ENCODE peak calls at places on chromosomes 11 and 22, in ten cellular contexts. One of them, this sample, is unnamed.

GRCh38 chr11:67646535-67647336 is 3.8 kb downstream of the ACY3 start:
- DNase-seq in transverse colon: peak; percentile 79
- DNase-seq in body of pancreas: peak; percentile 75
- DNase-seq in fibroblast of lung: no peak
- DNase-seq in SK-N-SH: no peak
- DNase-seq in IMR-90: no peak
- DNase-seq in adrenal gland: no peak
- DNase-seq in esophagus squamous epithelium: no peak
- DNase-seq in tibial nerve: no peak
- DNase-seq in heart left ventricle: no peak
- DNase-seq in this sample: no peak

GRCh38 chr22:37735054-37735453 is 38.2 kb downstream of the TRIOBP start:
- DNase-seq in transverse colon: no peak
- DNase-seq in body of pancreas: peak; percentile 66
- DNase-seq in fibroblast of lung: no peak
- DNase-seq in SK-N-SH: peak; percentile 91
- DNase-seq in IMR-90: no peak
- DNase-seq in adrenal gland: peak; percentile 85
- DNase-seq in esophagus squamous epithelium: no peak
- DNase-seq in tibial nerve: no peak
- DNase-seq in heart left ventricle: peak; percentile 62
- DNase-seq in this sample: peak; percentile 41

GRCh38 chr22:49525776-49526535 is 301.7 kb downstream of the BRD1 start:
- DNase-seq in transverse colon: no peak
- DNase-seq in body of pancreas: no peak
- DNase-seq in fibroblast of lung: no peak
- DNase-seq in SK-N-SH: no peak
- DNase-seq in IMR-90: no peak
- DNase-seq in adrenal gland: no peak
- DNase-seq in esophagus squamous epithelium: no peak
- DNase-seq in tibial nerve: no peak
- DNase-seq in heart left ventricle: no peak
- DNase-seq in this sample: no peak

GRCh38 chr11:100851584-100852152 is 164.6 kb downstream of the ARHGAP42 start:
- DNase-seq in transverse colon: no peak
- DNase-seq in body of pancreas: no peak
- DNase-seq in fibroblast of lung: no peak
- DNase-seq in SK-N-SH: no peak
- DNase-seq in IMR-90: no peak
- DNase-seq in adrenal gland: no peak
- DNase-seq in esophagus squamous epithelium: no peak
- DNase-seq in tibial nerve: no peak
- DNase-seq in heart left ventricle: no peak
- DNase-seq in this sample: no peak

GRCh38 chr11:28524098-28524497 is 415.9 kb downstream of the METTL15 start:
- DNase-seq in transverse colon: no peak
- DNase-seq in body of pancreas: no peak
- DNase-seq in fibroblast of lung: peak; percentile 70
- DNase-seq in SK-N-SH: no peak
- DNase-seq in IMR-90: peak; percentile 52
- DNase-seq in adrenal gland: no peak
- DNase-seq in esophagus squamous epithelium: no peak
- DNase-seq in tibial nerve: no peak
- DNase-seq in heart left ventricle: no peak
- DNase-seq in this sample: no peak

GRCh38 chr11:108853864-108854263 is 189.0 kb downstream of the DDX10 start:
- DNase-seq in transverse colon: no peak
- DNase-seq in body of pancreas: no peak
- DNase-seq in fibroblast of lung: no peak
- DNase-seq in SK-N-SH: no peak
- DNase-seq in IMR-90: no peak
- DNase-seq in adrenal gland: no peak
- DNase-seq in esophagus squamous epithelium: no peak
- DNase-seq in tibial nerve: no peak
- DNase-seq in heart left ventricle: no peak
- DNase-seq in this sample: peak; percentile 13

GRCh38 chr11:110762596-110762995 is 50.4 kb upstream of the ARHGAP20 start:
- DNase-seq in transverse colon: no peak
- DNase-seq in body of pancreas: no peak
- DNase-seq in fibroblast of lung: no peak
- DNase-seq in SK-N-SH: no peak
- DNase-seq in IMR-90: peak; percentile 49
- DNase-seq in adrenal gland: no peak
- DNase-seq in esophagus squamous epithelium: no peak
- DNase-seq in tibial nerve: no peak
- DNase-seq in heart left ventricle: no peak
- DNase-seq in this sample: no peak

GRCh38 chr11:108872781-108873291 is 208.0 kb downstream of the DDX10 start:
- DNase-seq in transverse colon: no peak
- DNase-seq in body of pancreas: no peak
- DNase-seq in fibroblast of lung: peak; percentile 53
- DNase-seq in SK-N-SH: no peak
- DNase-seq in IMR-90: peak; percentile 15
- DNase-seq in adrenal gland: no peak
- DNase-seq in esophagus squamous epithelium: no peak
- DNase-seq in tibial nerve: no peak
- DNase-seq in heart left ventricle: no peak
- DNase-seq in this sample: no peak

DNA sequence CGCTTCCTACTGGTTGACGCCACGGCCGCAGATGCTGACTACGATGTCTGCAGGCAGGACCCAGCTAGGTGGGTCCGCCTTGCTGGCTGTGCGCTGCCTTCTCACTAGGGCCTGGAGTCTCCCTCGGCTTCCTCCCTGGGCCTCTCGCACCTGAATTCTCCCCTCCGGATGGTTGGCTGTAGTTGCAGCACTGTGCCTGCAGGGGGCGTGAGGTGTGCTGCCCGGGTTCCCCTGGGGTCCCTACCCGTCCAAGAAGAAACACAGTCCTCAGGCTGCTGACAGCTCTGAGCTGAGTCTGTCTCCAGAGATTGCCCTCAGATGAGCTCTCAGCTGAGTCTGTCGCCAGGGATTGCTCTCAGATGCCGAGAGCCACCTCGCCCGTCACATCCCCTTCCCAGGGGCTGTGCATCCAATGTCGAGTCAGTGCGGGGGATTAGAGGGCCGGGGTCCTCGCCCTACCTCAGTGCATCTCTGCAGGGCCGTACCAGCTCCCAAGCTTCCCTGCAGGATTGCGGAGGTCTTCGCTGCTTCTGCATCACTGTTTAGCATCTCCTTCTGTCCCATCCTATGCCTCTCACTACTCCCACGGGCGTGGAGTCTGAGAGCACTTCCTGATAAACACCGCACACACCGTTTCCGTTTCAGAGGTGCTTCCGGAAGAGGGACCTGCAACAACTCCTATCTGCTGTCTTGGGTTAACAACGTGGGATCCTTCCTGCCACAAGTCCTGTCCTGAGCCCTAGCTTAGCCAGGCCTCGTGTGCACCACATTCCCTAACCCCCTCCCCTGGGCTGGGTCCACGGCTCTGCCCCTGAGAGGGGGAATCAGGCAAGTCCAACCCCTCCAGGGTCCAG is 196.9 kb downstream of the CSNK2A3 start:
- DNase-seq in transverse colon: no peak
- DNase-seq in body of pancreas: no peak
- DNase-seq in fibroblast of lung: no peak
- DNase-seq in SK-N-SH: peak; percentile 54
- DNase-seq in IMR-90: no peak
- DNase-seq in adrenal gland: no peak
- DNase-seq in esophagus squamous epithelium: no peak
- DNase-seq in tibial nerve: no peak
- DNase-seq in heart left ventricle: no peak
- DNase-seq in this sample: no peak
- TF ChIP-seq CTCF in transverse colon: no peak
- TF ChIP-seq CTCF in body of pancreas: peak; percentile 20
- TF ChIP-seq CTCF in fibroblast of lung: peak; percentile 28
- TF ChIP-seq CTCF in SK-N-SH: peak; percentile 55
- TF ChIP-seq CTCF in IMR-90: peak; percentile 38
- TF ChIP-seq CTCF in adrenal gland: no peak
- TF ChIP-seq CTCF in esophagus squamous epithelium: no peak
- TF ChIP-seq CTCF in tibial nerve: no peak
- TF ChIP-seq CTCF in heart left ventricle: peak; percentile 10
- TF ChIP-seq CTCF in this sample: peak; percentile 61

DNA sequence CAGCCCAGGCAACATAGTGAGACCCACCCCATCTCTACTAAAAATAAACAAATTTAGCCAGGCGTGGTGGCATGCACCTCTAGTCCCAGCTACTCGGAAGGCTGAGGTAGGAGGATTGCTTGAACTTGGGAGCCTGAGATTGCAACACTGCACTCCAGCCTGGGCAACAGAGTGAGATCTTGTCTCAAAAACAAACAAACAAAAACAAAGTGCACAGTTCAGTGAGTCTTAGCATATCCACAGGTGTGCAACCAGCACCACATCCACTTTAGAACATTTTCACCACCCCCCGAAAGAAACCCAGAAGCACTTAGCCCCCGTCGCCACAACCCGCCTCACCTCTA is 27.4 kb downstream of the MB start:
- DNase-seq in transverse colon: no peak
- DNase-seq in body of pancreas: no peak
- DNase-seq in fibroblast of lung: no peak
- DNase-seq in SK-N-SH: no peak
- DNase-seq in IMR-90: no peak
- DNase-seq in adrenal gland: no peak
- DNase-seq in esophagus squamous epithelium: no peak
- DNase-seq in tibial nerve: no peak
- DNase-seq in heart left ventricle: no peak
- DNase-seq in this sample: no peak
- H3K4me1 ChIP-seq in transverse colon: peaks cover 5% of the 10 kb centered on the region
- H3K4me1 ChIP-seq in body of pancreas: no peaks in the 10 kb centered on the region
- H3K4me1 ChIP-seq in fibroblast of lung: no peaks in the 10 kb centered on the region
- H3K4me1 ChIP-seq in SK-N-SH: peaks cover 4% of the 10 kb centered on the region
- H3K4me1 ChIP-seq in IMR-90: peaks cover 13% of the 10 kb centered on the region
- H3K4me1 ChIP-seq in adrenal gland: peaks cover 6% of the 10 kb centered on the region
- H3K4me1 ChIP-seq in esophagus squamous epithelium: peaks cover 29% of the 10 kb centered on the region
- H3K4me1 ChIP-seq in tibial nerve: no peaks in the 10 kb centered on the region
- H3K4me1 ChIP-seq in heart left ventricle: peaks cover 28% of the 10 kb centered on the region
- H3K4me1 ChIP-seq in this sample: peaks cover 84% of the 10 kb centered on the region

GRCh38 chr11:57174656-57175055 is 7.1 kb upstream of the LRRC55 start:
- DNase-seq in transverse colon: no peak
- DNase-seq in body of pancreas: no peak
- DNase-seq in fibroblast of lung: no peak
- DNase-seq in SK-N-SH: no peak
- DNase-seq in IMR-90: no peak
- DNase-seq in adrenal gland: no peak
- DNase-seq in esophagus squamous epithelium: no peak
- DNase-seq in tibial nerve: no peak
- DNase-seq in heart left ventricle: no peak
- DNase-seq in this sample: no peak

GRCh38 chr11:57172031-57172430 is 9.7 kb upstream of the LRRC55 start:
- DNase-seq in transverse colon: no peak
- DNase-seq in body of pancreas: no peak
- DNase-seq in fibroblast of lung: no peak
- DNase-seq in SK-N-SH: no peak
- DNase-seq in IMR-90: no peak
- DNase-seq in adrenal gland: no peak
- DNase-seq in esophagus squamous epithelium: no peak
- DNase-seq in tibial nerve: no peak
- DNase-seq in heart left ventricle: no peak
- DNase-seq in this sample: no peak

GRCh38 chr11:57180141-57180561 is 1.6 kb upstream of the LRRC55 start:
- DNase-seq in transverse colon: no peak
- DNase-seq in body of pancreas: no peak
- DNase-seq in fibroblast of lung: no peak
- DNase-seq in SK-N-SH: no peak
- DNase-seq in IMR-90: no peak
- DNase-seq in adrenal gland: no peak
- DNase-seq in esophagus squamous epithelium: no peak
- DNase-seq in tibial nerve: no peak
- DNase-seq in heart left ventricle: no peak
- DNase-seq in this sample: no peak

GRCh38 chr11:57179701-57180100 is 2.1 kb upstream of the LRRC55 start:
- DNase-seq in transverse colon: no peak
- DNase-seq in body of pancreas: no peak
- DNase-seq in fibroblast of lung: no peak
- DNase-seq in SK-N-SH: no peak
- DNase-seq in IMR-90: no peak
- DNase-seq in adrenal gland: no peak
- DNase-seq in esophagus squamous epithelium: no peak
- DNase-seq in tibial nerve: no peak
- DNase-seq in heart left ventricle: no peak
- DNase-seq in this sample: no peak

GRCh38 chr11:57175478-57175877 is 6.3 kb upstream of the LRRC55 start:
- DNase-seq in transverse colon: no peak
- DNase-seq in body of pancreas: no peak
- DNase-seq in fibroblast of lung: no peak
- DNase-seq in SK-N-SH: no peak
- DNase-seq in IMR-90: no peak
- DNase-seq in adrenal gland: no peak
- DNase-seq in esophagus squamous epithelium: no peak
- DNase-seq in tibial nerve: no peak
- DNase-seq in heart left ventricle: no peak
- DNase-seq in this sample: no peak
- H3K27me3 ChIP-seq in transverse colon: peaks cover 17% of the 10 kb centered on the region
- H3K27me3 ChIP-seq in body of pancreas: no peaks in the 10 kb centered on the region
- H3K27me3 ChIP-seq in fibroblast of lung: peaks cover 3% of the 10 kb centered on the region
- H3K27me3 ChIP-seq in SK-N-SH: no peaks in the 10 kb centered on the region
- H3K27me3 ChIP-seq in IMR-90: peaks cover 16% of the 10 kb centered on the region
- H3K27me3 ChIP-seq in adrenal gland: no peaks in the 10 kb centered on the region
- H3K27me3 ChIP-seq in esophagus squamous epithelium: no peaks in the 10 kb centered on the region
- H3K27me3 ChIP-seq in tibial nerve: peaks cover 16% of the 10 kb centered on the region
- H3K27me3 ChIP-seq in heart left ventricle: no peaks in the 10 kb centered on the region
- H3K27me3 ChIP-seq in this sample: peaks cover 18% of the 10 kb centered on the region

GRCh38 chr11:819943-820649 is 1.4 kb downstream of the PNPLA2 start:
- DNase-seq in transverse colon: peak; percentile 96
- DNase-seq in body of pancreas: peak; percentile 98
- DNase-seq in fibroblast of lung: peak; percentile 70
- DNase-seq in SK-N-SH: peak; percentile 84
- DNase-seq in IMR-90: peak; percentile 59
- DNase-seq in adrenal gland: peak; percentile 98
- DNase-seq in esophagus squamous epithelium: peak; percentile 74
- DNase-seq in tibial nerve: peak; percentile 73
- DNase-seq in heart left ventricle: peak; percentile 93
- DNase-seq in this sample: peak; percentile 90

GRCh38 chr11:818396-819128 is at the start of gene PNPLA2:
- DNase-seq in transverse colon: peak; percentile 75
- DNase-seq in body of pancreas: peak; percentile 79
- DNase-seq in fibroblast of lung: no peak
- DNase-seq in SK-N-SH: no peak
- DNase-seq in IMR-90: no peak
- DNase-seq in adrenal gland: no peak
- DNase-seq in esophagus squamous epithelium: no peak
- DNase-seq in tibial nerve: no peak
- DNase-seq in heart left ventricle: no peak
- DNase-seq in this sample: no peak

GRCh38 chr11:820655-821512 is 2.2 kb downstream of the PNPLA2 start:
- DNase-seq in transverse colon: peak; percentile 81
- DNase-seq in body of pancreas: peak; percentile 97
- DNase-seq in fibroblast of lung: no peak
- DNase-seq in SK-N-SH: no peak
- DNase-seq in IMR-90: peak; percentile 56
- DNase-seq in adrenal gland: peak; percentile 96
- DNase-seq in esophagus squamous epithelium: no peak
- DNase-seq in tibial nerve: no peak
- DNase-seq in heart left ventricle: peak; percentile 91
- DNase-seq in this sample: peak; percentile 82

GRCh38 chr11:821513-822371 is 3.0 kb downstream of the PNPLA2 start:
- DNase-seq in transverse colon: no peak
- DNase-seq in body of pancreas: peak; percentile 63
- DNase-seq in fibroblast of lung: no peak
- DNase-seq in SK-N-SH: no peak
- DNase-seq in IMR-90: no peak
- DNase-seq in adrenal gland: no peak
- DNase-seq in esophagus squamous epithelium: no peak
- DNase-seq in tibial nerve: no peak
- DNase-seq in heart left ventricle: peak; percentile 74
- DNase-seq in this sample: no peak

GRCh38 chr11:819129-819931 is 616 bp downstream of the PNPLA2 start:
- DNase-seq in transverse colon: peak; percentile 96
- DNase-seq in body of pancreas: peak; percentile 96
- DNase-seq in fibroblast of lung: peak; percentile 73
- DNase-seq in SK-N-SH: peak; percentile 98
- DNase-seq in IMR-90: peak; percentile 73
- DNase-seq in adrenal gland: peak; percentile 96
- DNase-seq in esophagus squamous epithelium: peak; percentile 62
- DNase-seq in tibial nerve: peak; percentile 92
- DNase-seq in heart left ventricle: peak; percentile 94
- DNase-seq in this sample: peak; percentile 95
- TF ChIP-seq CTCF in transverse colon: peak; percentile 78
- TF ChIP-seq CTCF in body of pancreas: no peak
- TF ChIP-seq CTCF in fibroblast of lung: no peak
- TF ChIP-seq CTCF in SK-N-SH: peak; percentile 8
- TF ChIP-seq CTCF in IMR-90: peak; percentile 9
- TF ChIP-seq CTCF in adrenal gland: no peak
- TF ChIP-seq CTCF in esophagus squamous epithelium: peak; percentile 3
- TF ChIP-seq CTCF in tibial nerve: peak; percentile 15
- TF ChIP-seq CTCF in heart left ventricle: peak; percentile 15
- TF ChIP-seq CTCF in this sample: peak; percentile 41